ENCODE peak calls at places on chromosomes 16 and 17, in four cellular contexts. W is iPS DF 6.9, J is NCI-H460, I is neural progenitor cell. T is an unnamed sample.

GRCh38 chr17:9635340-9635739 is 10.0 kb upstream of the USP43 start:
- DNase-seq in W (no peak), J (no peak), I (no peak), T (no peak)

GRCh38 chr17:59357929-59358328 is 26.5 kb downstream of the YPEL2 start:
- DNase-seq in W (no peak), J (no peak), I (no peak), T (no peak)

GRCh38 chr16:70610273-70611223 is 35.8 kb upstream of the IL34 start:
- DNase-seq in W (no peak), J (no peak), I (no peak), T (no peak)

GRCh38 chr16:24075929-24076716 is 180.0 kb upstream of the CACNG3 start:
- DNase-seq in W (no peak), J (no peak), I (peak), T (no peak)

GRCh38 chr17:39652635-39653315 is 12.4 kb upstream of the TCAP start:
- DNase-seq in W (no peak), J (no peak), I (peak), T (no peak)

GRCh38 chr17:38590988-38591758 is 14.6 kb downstream of the SRCIN1 start:
- DNase-seq in W (no peak), J (no peak), I (peak), T (no peak)

GRCh38 chr16:81392011-81392410 is 52.6 kb upstream of the CMIP start:
- DNase-seq in W (no peak), J (no peak), I (no peak), T (no peak)

GRCh38 chr17:35214631-35215273 is 20.6 kb upstream of the SLC35G3 start:
- DNase-seq in W (no peak), J (no peak), I (no peak), T (no peak)

GRCh38 chr17:50817142-50817751 is 18.1 kb upstream of the WFIKKN2 start:
- DNase-seq in W (no peak), J (peak), I (peak), T (no peak)

GRCh38 chr16:80058236-80058635 is 457.7 kb upstream of the MAF start:
- DNase-seq in W (no peak), J (no peak), I (no peak), T (no peak)

GRCh38 chr17:17108681-17109049 is 66.4 kb downstream of the MPRIP start:
- DNase-seq in W (no peak), J (no peak), I (no peak), T (no peak)

GRCh38 chr17:75723201-75723930 is 2.1 kb downstream of the ITGB4 start:
- DNase-seq in W (no peak), J (peak), I (no peak), T (no peak)

GRCh38 chr17:51722994-51723393 is 435.5 kb downstream of the CA10 start:
- DNase-seq in W (no peak), J (no peak), I (no peak), T (no peak)

GRCh38 chr16:85089485-85089884 is 22.8 kb downstream of the CIBAR2 start:
- DNase-seq in W (no peak), J (no peak), I (no peak), T (no peak)

GRCh38 chr17:9402590-9403199 is 172.9 kb downstream of the STX8 start:
- DNase-seq in W (peak), J (peak), I (peak), T (no peak)

GRCh38 chr17:77527836-77528505 is 387.2 kb downstream of the SEC14L1 start:
- DNase-seq in W (no peak), J (no peak), I (no peak), T (peak)

GRCh38 chr17:62085511-62086408 is 20.7 kb upstream of the MED13 start:
- DNase-seq in W (no peak), J (no peak), I (no peak), T (no peak)

GRCh38 chr17:57420674-57421392 is 164.5 kb downstream of the MSI2 start:
- DNase-seq in W (no peak), J (no peak), I (no peak), T (no peak)

GRCh38 chr17:4839221-4839620 is 6.1 kb downstream of the MINK1 start:
- DNase-seq in W (no peak), J (no peak), I (no peak), T (no peak)

GRCh38 chr17:71780596-71780995 is 340.2 kb upstream of the SOX9 start:
- DNase-seq in W (no peak), J (no peak), I (no peak), T (no peak)

GRCh38 chr17:42679492-42680330 is 1.9 kb downstream of the CCR10 start:
- DNase-seq in W (no peak), J (peak), I (peak), T (peak)

T was measured in mesenteric fat pad.